ENCODE peak calls at places on chromosomes 5 and 9, in nine cellular contexts. B is HFFc6; I is nephron progenitor cell; T is CD4-positive, alpha-beta T cell; Z is mammary epithelial cell; N is astrocyte; L is osteocyte; K is fibroblast of mammary gland; H is RWPE1. Y is an unnamed sample.

GRCh38 chr9:79526149-79526672 is 45.6 kb upstream of the TLE4 start:
- DNase-seq in B (no peak), I (no peak), T (no peak), Z (no peak), N (no peak), L (no peak), K (no peak), H (no peak), Y (no peak)

GRCh38 chr9:35791321-35791921 is at the start of gene NPR2:
- DNase-seq in B (no peak), I (peak), T (no peak), Z (no peak), N (no peak), L (no peak), K (no peak), H (no peak), Y (no peak)

GRCh38 chr9:121658591-121658990 is 7.2 kb downstream of the DAB2IP start:
- DNase-seq in B (no peak), I (no peak), T (no peak), Z (no peak), N (no peak), L (no peak), K (no peak), H (no peak), Y (no peak)

GRCh38 chr9:92332577-92333287 is 7.0 kb downstream of the CENPP start:
- DNase-seq in B (no peak), I (no peak), T (no peak), Z (no peak), N (peak), L (no peak), K (peak), H (no peak), Y (no peak)

GRCh38 chr9:123924727-123925126 is 5.2 kb downstream of the DENND1A start:
- DNase-seq in B (peak), I (no peak), T (no peak), Z (no peak), N (no peak), L (no peak), K (no peak), H (no peak), Y (no peak)

GRCh38 chr5:62576570-62577172 is 1.9 kb upstream of the LRRC70 start:
- DNase-seq in B (no peak), I (no peak), T (no peak), Z (no peak), N (no peak), L (no peak), K (no peak), H (no peak), Y (no peak)

GRCh38 chr5:1380011-1380817 is 35.3 kb upstream of the CLPTM1L start:
- DNase-seq in B (no peak), I (peak), T (peak), Z (peak), N (no peak), L (no peak), K (peak), H (no peak), Y (peak)

GRCh38 chr5:150022163-150022540 is 21.6 kb downstream of the HMGXB3 start:
- DNase-seq in B (peak), I (no peak), T (no peak), Z (peak), N (peak), L (no peak), K (peak), H (peak), Y (no peak)

GRCh38 chr9:33151007-33151557 is 16.1 kb downstream of the B4GALT1 start:
- DNase-seq in B (peak), I (no peak), T (no peak), Z (peak), N (peak), L (no peak), K (peak), H (no peak), Y (no peak)

GRCh38 chr5:40389591-40389990 is 290.1 kb upstream of the PTGER4 start:
- DNase-seq in B (no peak), I (no peak), T (no peak), Z (no peak), N (no peak), L (no peak), K (no peak), H (no peak), Y (no peak)

GRCh38 chr9:136964171-136964689 is 12.2 kb downstream of the LCN12 start:
- DNase-seq in B (no peak), I (no peak), T (no peak), Z (no peak), N (no peak), L (no peak), K (no peak), H (peak), Y (no peak)

GRCh38 chr5:61332891-61333350 is 863 bp downstream of the ZSWIM6 start:
- DNase-seq in B (peak), I (no peak), T (peak), Z (peak), N (peak), L (no peak), K (peak), H (peak), Y (peak)

GRCh38 chr9:76921161-76921560 is 15.2 kb upstream of the PRUNE2 start:
- DNase-seq in B (no peak), I (no peak), T (no peak), Z (no peak), N (no peak), L (no peak), K (peak), H (no peak), Y (no peak)

GRCh38 chr5:78889759-78890158 is 95.4 kb downstream of the ARSB start:
- DNase-seq in B (peak), I (no peak), T (no peak), Z (peak), N (peak), L (no peak), K (peak), H (peak), Y (no peak)

GRCh38 chr5:108989761-108990392 is 242.2 kb downstream of the FER start:
- DNase-seq in B (no peak), I (no peak), T (no peak), Z (no peak), N (no peak), L (no peak), K (peak), H (no peak), Y (no peak)

GRCh38 chr9:96555567-96556386 is 63.9 kb downstream of the CDC14B start:
- DNase-seq in B (peak), I (no peak), T (no peak), Z (no peak), N (peak), L (no peak), K (peak), H (no peak), Y (no peak)

GRCh38 chr9:1332161-1332560 is 282.0 kb downstream of the DMRT2 start:
- DNase-seq in B (no peak), I (no peak), T (no peak), Z (no peak), N (no peak), L (no peak), K (peak), H (no peak), Y (no peak)

GRCh38 chr5:127754259-127754658 is 51.1 kb downstream of the CCDC192 start:
- DNase-seq in B (peak), I (no peak), T (no peak), Z (no peak), N (peak), L (no peak), K (no peak), H (no peak), Y (no peak)

GRCh38 chr5:127758884-127759283 is 55.7 kb downstream of the CCDC192 start:
- DNase-seq in B (no peak), I (no peak), T (no peak), Z (no peak), N (no peak), L (no peak), K (no peak), H (no peak), Y (no peak)

GRCh38 chr5:127754727-127755126 is 51.5 kb downstream of the CCDC192 start:
- DNase-seq in B (no peak), I (no peak), T (no peak), Z (no peak), N (no peak), L (no peak), K (no peak), H (no peak), Y (no peak)

GRCh38 chr5:127761869-127762268 is 58.7 kb downstream of the CCDC192 start:
- DNase-seq in B (no peak), I (no peak), T (no peak), Z (no peak), N (no peak), L (no peak), K (no peak), H (no peak), Y (no peak)

DNA sequence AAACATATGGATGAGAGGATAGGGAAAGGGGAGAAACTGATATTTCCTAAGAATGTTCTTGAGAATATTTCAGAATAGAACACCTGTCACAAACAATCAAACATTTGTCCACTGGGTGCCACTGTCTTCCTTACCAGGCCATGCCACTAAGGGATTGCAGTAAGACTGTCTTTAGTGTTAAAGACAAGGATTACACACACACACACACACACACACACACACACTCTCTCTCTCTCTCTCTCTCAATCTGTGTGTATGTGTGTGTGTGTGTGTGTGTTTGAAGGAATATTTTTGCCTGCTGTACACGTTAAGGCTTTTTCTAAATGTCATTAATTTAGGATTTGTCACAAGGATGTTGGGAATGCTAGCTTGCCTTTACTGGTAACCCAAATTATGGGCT is 54.4 kb downstream of the CCDC192 start:
- DNase-seq in B (peak), I (no peak), T (peak), Z (peak), N (peak), L (no peak), K (peak), H (peak), Y (peak)
- TF ChIP-seq CTCF in B (peak), I (no peak), T (no peak), Z (peak), N (peak), L (peak), K (peak), H (peak), Y (peak)

DNA sequence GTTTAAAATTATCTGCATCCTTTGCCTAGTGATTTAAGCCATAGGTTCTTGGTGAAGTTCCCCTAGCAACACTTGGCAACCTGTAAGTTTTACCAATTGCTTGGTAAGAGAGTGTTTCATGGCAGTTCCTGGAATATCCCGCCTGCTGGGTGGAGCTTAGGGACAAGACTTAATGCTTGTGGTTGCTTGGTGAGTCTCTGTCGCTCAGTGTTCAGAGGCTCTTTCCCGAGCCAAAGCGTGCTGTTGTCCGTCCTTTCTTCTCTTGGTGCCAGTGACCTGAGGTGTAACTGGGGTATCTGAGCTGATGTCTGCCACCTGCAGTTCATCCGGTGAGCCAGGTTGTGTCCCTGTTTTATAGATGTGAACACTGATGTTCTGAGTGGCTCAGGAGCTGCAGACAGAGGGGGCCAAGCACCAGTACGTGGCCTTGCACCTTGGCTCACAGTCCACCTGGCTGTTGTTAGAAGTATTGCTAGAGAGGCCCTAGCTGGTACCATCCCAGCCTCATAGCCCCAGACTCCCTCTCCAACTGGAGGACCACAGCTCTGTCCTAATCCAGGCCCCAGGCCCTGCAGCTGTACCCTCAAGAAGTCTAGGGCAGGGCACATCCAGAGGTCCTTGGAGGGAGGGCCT is 16.1 kb downstream of the PHF2 start:
- DNase-seq in B (no peak), I (no peak), T (no peak), Z (no peak), N (no peak), L (no peak), K (no peak), H (no peak), Y (no peak)
- TF ChIP-seq CTCF in B (peak), I (no peak), T (no peak), Z (peak), N (no peak), L (peak), K (peak), H (no peak), Y (peak)

DNA sequence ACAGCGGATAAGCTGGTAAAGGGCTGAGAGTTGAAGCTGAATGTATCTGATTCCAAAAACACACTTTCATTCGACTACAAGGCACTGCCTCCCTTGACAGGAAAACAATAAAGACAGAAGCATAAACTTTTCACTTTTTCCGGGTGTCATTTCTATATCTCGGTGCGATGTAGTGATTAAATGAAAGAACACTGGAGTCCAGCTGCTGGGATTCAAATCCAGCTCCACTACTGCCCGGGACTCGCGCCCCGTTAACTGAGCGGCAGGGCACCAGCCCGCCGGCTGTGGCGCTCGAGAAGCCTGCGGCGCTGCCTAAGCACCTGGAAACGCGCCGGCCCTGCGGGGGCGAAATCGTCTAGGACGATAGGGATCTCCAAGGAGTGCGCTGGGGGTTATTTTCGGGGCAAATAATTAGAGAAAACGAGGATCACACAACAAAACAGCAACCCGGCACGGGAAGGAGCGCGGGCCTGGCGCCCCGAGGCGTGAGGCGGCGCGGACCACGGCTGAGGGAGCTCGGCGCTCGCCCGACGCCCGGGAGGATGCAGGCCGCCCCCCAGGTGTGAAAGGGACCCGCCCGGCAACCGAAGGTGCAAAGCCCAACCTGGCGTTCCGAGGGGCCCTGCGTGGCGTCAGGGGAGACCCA is 837 bp downstream of the UIMC1 start:
- DNase-seq in B (peak), I (peak), T (peak), Z (peak), N (peak), L (peak), K (peak), H (peak), Y (peak)
- TF ChIP-seq CTCF in B (peak), I (peak), T (peak), Z (peak), N (peak), L (peak), K (peak), H (peak), Y (peak)

DNA sequence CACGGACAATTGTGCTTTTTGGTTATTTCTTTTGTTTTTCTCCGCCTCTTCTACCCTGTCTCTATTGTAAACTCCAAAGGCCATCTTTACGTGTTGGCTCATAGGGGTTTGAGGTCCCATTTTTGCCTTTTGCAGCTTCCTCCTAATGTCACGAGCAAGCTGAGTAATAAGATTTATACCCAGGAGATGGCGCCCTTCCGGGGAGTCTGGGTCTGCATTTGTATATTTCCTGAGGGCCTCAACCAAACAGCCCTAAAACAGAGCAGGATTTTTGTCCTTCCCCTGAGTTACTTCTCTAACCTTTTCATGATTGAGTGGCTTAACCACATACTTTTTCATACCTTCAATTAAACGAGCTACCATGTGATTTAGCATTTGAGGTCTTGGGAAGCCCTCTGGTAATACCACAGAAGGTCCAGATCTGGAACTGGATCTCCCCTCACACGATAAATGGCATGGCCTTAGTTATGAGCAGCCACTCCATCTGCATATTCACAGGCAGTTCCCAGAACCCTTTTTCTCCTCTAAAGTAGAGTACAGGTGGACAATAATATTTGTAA is 11.2 kb upstream of the CFAP95 start:
- DNase-seq in B (peak), I (no peak), T (no peak), Z (peak), N (no peak), L (no peak), K (peak), H (no peak), Y (peak)
- TF ChIP-seq CTCF in B (peak), I (no peak), T (peak), Z (peak), N (peak), L (peak), K (peak), H (no peak), Y (peak)

DNA sequence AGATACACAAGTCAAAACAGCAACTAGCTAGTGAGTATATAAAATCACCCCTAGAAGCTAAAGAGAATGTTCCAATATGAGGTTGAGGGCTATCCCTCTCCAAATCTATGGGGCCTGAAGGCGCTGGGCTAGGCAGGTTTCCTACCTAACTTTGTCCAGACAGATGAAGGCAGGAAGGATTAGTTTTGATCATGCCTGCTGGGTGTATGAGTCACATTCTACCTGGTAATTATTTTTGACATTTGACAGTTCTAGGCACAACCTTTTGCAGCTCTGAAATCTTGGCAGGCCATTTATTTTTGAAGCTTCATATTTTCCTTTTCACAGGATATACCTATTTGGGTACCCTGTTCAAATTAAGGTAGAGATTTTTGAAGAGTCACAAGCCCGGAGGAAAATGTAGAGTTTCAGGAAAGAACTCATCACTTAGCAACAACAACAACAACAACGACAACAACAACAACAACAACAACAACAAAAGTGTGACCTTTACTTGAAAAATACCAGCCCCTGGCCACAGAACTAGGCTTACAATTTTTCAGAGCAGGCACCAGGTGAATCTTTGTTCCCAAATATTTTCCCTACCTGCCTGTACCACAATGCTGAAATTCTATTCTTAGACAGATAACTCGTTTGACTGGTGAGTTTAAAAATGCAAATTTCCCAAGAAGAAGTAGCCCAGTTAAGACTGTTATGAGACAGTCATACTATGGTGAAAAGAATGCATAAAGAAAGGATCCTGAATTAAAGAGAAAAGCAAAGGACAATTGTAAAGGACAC is 175.5 kb upstream of the TUT7 start:
- DNase-seq in B (no peak), I (no peak), T (no peak), Z (peak), N (no peak), L (no peak), K (no peak), H (peak), Y (no peak)
- TF ChIP-seq CTCF in B (no peak), I (no peak), T (no peak), Z (no peak), N (no peak), L (no peak), K (no peak), H (no peak), Y (no peak)

GRCh38 chr5:180414176-180414575 is 61.0 kb upstream of the GFPT2 start:
- DNase-seq in B (no peak), I (no peak), T (no peak), Z (no peak), N (no peak), L (no peak), K (no peak), H (no peak), Y (no peak)
- TF ChIP-seq CTCF in B (no peak), I (no peak), T (no peak), Z (no peak), N (no peak), L (no peak), K (no peak), H (no peak), Y (no peak)

GRCh38 chr5:10634056-10634455 is 70.2 kb downstream of the ANKRD33B start:
- DNase-seq in B (no peak), I (no peak), T (no peak), Z (no peak), N (no peak), L (no peak), K (no peak), H (no peak), Y (no peak)
- TF ChIP-seq CTCF in B (no peak), I (no peak), T (no peak), Z (no peak), N (no peak), L (no peak), K (no peak), H (no peak), Y (no peak)

GRCh38 chr5:152503206-152503605 is 98.1 kb upstream of the NMUR2 start:
- DNase-seq in B (no peak), I (no peak), T (no peak), Z (no peak), N (no peak), L (no peak), K (no peak), H (no peak), Y (no peak)

GRCh38 chr5:152499816-152500575 is 94.9 kb upstream of the NMUR2 start:
- DNase-seq in B (no peak), I (no peak), T (no peak), Z (no peak), N (no peak), L (no peak), K (peak), H (no peak), Y (no peak)

GRCh38 chr5:152501294-152501693 is 96.2 kb upstream of the NMUR2 start:
- DNase-seq in B (no peak), I (no peak), T (no peak), Z (no peak), N (no peak), L (no peak), K (no peak), H (no peak), Y (no peak)

GRCh38 chr5:152505442-152506042 is 100.5 kb upstream of the NMUR2 start:
- DNase-seq in B (peak), I (peak), T (peak), Z (peak), N (peak), L (no peak), K (peak), H (peak), Y (peak)
- TF ChIP-seq CTCF in B (peak), I (peak), T (peak), Z (peak), N (peak), L (peak), K (peak), H (peak), Y (peak)

DNA sequence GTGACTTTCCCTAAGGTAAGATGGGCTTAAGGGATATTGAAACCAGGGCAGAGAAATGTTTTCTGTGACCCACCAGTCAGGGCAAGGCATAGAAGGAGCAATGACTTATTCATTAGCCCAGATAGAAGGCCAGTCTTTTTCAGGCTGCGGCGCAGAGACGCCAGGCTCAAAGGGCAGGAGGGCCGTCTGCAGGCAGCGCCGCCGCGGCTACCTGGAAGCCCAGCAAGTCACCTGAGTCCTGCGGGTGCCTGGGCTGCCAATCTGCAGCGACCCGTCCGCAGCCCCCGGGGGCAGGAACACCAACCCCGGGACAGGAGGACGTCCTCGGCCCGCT is 322 bp upstream of the SH3GL2 start:
- DNase-seq in B (no peak), I (no peak), T (no peak), Z (no peak), N (no peak), L (no peak), K (no peak), H (no peak), Y (no peak)
- TF ChIP-seq CTCF in B (no peak), I (no peak), T (no peak), Z (no peak), N (no peak), L (no peak), K (no peak), H (no peak), Y (no peak)